ENCODE peak calls at places on chromosomes 12 and 14, in six cellular contexts. R is heart left ventricle, W is transverse colon, V is HepG2, K is ovary, I is esophagus muscularis mucosa. C is an unnamed sample.

GRCh38 chr14:53715390-53715730 is 241.3 kb downstream of the BMP4 start:
- DNase-seq in R (no peak), W (no peak), V (peak), K (no peak), I (no peak), C (no peak)

GRCh38 chr14:40216976-40217375 is 784.7 kb upstream of the FBXO33 start:
- DNase-seq in R (no peak), W (no peak), V (no peak), K (no peak), I (no peak), C (no peak)

GRCh38 chr14:51828017-51828797 is 32.2 kb upstream of the GNG2 start:
- DNase-seq in R (no peak), W (peak), V (no peak), K (no peak), I (peak), C (no peak)

GRCh38 chr12:91529829-91530228 is 347.2 kb upstream of the DCN start:
- DNase-seq in R (no peak), W (no peak), V (no peak), K (no peak), I (no peak), C (no peak)

GRCh38 chr12:122166422-122167327 is 7.3 kb downstream of the IL31 start:
- DNase-seq in R (no peak), W (no peak), V (no peak), K (no peak), I (no peak), C (no peak)

GRCh38 chr12:98741229-98741614 is 96.1 kb downstream of the APAF1 start:
- DNase-seq in R (no peak), W (no peak), V (no peak), K (no peak), I (peak), C (no peak)

GRCh38 chr14:36944307-36945010 is 227.9 kb downstream of the SLC25A21 start:
- DNase-seq in R (no peak), W (no peak), V (no peak), K (no peak), I (no peak), C (no peak)

GRCh38 chr12:64840949-64841717 is 16.7 kb downstream of the TBC1D30 start:
- DNase-seq in R (no peak), W (peak), V (no peak), K (no peak), I (no peak), C (no peak)

GRCh38 chr14:73757876-73758391 is 43.8 kb upstream of the PNMA1 start:
- DNase-seq in R (no peak), W (no peak), V (no peak), K (no peak), I (no peak), C (no peak)

GRCh38 chr14:61176686-61177085 is 104.5 kb downstream of the TMEM30B start:
- DNase-seq in R (no peak), W (no peak), V (no peak), K (no peak), I (no peak), C (no peak)

GRCh38 chr12:32334384-32334783 is 65.0 kb upstream of the FGD4 start:
- DNase-seq in R (no peak), W (no peak), V (no peak), K (no peak), I (no peak), C (no peak)

GRCh38 chr14:47772652-47773051 is 97.2 kb upstream of the MDGA2 start:
- DNase-seq in R (no peak), W (no peak), V (no peak), K (no peak), I (no peak), C (no peak)

GRCh38 chr14:60331201-60332045 is 82.4 kb downstream of the PPM1A start:
- DNase-seq in R (peak), W (peak), V (peak), K (peak), I (no peak), C (no peak)

GRCh38 chr12:5187136-5187535 is 143.5 kb downstream of the KCNA5 start:
- DNase-seq in R (no peak), W (no peak), V (no peak), K (no peak), I (no peak), C (no peak)

GRCh38 chr12:65656904-65657351 is 167.4 kb upstream of the HMGA2 start:
- DNase-seq in R (no peak), W (no peak), V (no peak), K (no peak), I (no peak), C (no peak)

GRCh38 chr12:48084066-48084465 is 21.8 kb downstream of the SENP1 start:
- DNase-seq in R (no peak), W (no peak), V (no peak), K (no peak), I (no peak), C (no peak)

GRCh38 chr12:124828264-124829007 is 35.2 kb downstream of the SCARB1 start:
- DNase-seq in R (no peak), W (peak), V (peak), K (peak), I (no peak), C (no peak)

GRCh38 chr12:48786591-48787544 is 2.0 kb downstream of the ADCY6 start:
- DNase-seq in R (peak), W (no peak), V (no peak), K (peak), I (no peak), C (no peak)

GRCh38 chr14:96631621-96632362 is 129.6 kb downstream of the PAPOLA start:
- DNase-seq in R (no peak), W (peak), V (no peak), K (no peak), I (peak), C (no peak)

GRCh38 chr12:32309811-32310755 is 89.3 kb upstream of the FGD4 start:
- DNase-seq in R (no peak), W (no peak), V (no peak), K (no peak), I (no peak), C (no peak)

GRCh38 chr14:58638231-58639205 is 756 bp downstream of the DACT1 start:
- DNase-seq in R (peak), W (peak), V (no peak), K (peak), I (peak), C (no peak)

GRCh38 chr12:10098762-10099161 is at the start of gene CLEC1A:
- DNase-seq in R (peak), W (no peak), V (no peak), K (peak), I (no peak), C (no peak)

GRCh38 chr12:52403561-52403960 is 2.6 kb downstream of the KRT82 start:
- DNase-seq in R (no peak), W (no peak), V (no peak), K (no peak), I (no peak), C (no peak)

GRCh38 chr14:32028599-32028998 is 48.5 kb upstream of the ARHGAP5 start:
- DNase-seq in R (no peak), W (no peak), V (no peak), K (no peak), I (no peak), C (no peak)

GRCh38 chr12:124635316-124635715 is 67.9 kb upstream of the NCOR2 start:
- DNase-seq in R (no peak), W (no peak), V (no peak), K (no peak), I (no peak), C (no peak)

GRCh38 chr12:93016752-93017350 is 87.8 kb upstream of the EEA1 start:
- DNase-seq in R (no peak), W (no peak), V (peak), K (no peak), I (no peak), C (no peak)

GRCh38 chr12:20426191-20426590 is 57.9 kb downstream of the PDE3A start:
- DNase-seq in R (peak), W (no peak), V (no peak), K (no peak), I (no peak), C (no peak)

GRCh38 chr14:35932659-35933159 is 106.6 kb downstream of the BRMS1L start:
- DNase-seq in R (no peak), W (peak), V (no peak), K (no peak), I (no peak), C (no peak)

GRCh38 chr12:117574655-117575054 is 213.2 kb upstream of the NOS1 start:
- DNase-seq in R (no peak), W (no peak), V (no peak), K (no peak), I (no peak), C (no peak)

GRCh38 chr14:54935958-54936357 is 33.3 kb upstream of the GCH1 start:
- DNase-seq in R (no peak), W (no peak), V (peak), K (no peak), I (no peak), C (no peak)

GRCh38 chr12:91111366-91112321 is at the start of gene LUM:
- DNase-seq in R (peak), W (no peak), V (no peak), K (peak), I (no peak), C (no peak)

GRCh38 chr12:6369916-6370575 is 5.3 kb downstream of the SCNN1A start:
- DNase-seq in R (no peak), W (no peak), V (no peak), K (peak), I (no peak), C (no peak)

GRCh38 chr12:46131729-46132128 is 137.1 kb downstream of the SLC38A1 start:
- DNase-seq in R (no peak), W (no peak), V (no peak), K (no peak), I (no peak), C (no peak)

GRCh38 chr12:68163546-68164210 is 4.1 kb upstream of the IFNG start:
- DNase-seq in R (no peak), W (no peak), V (no peak), K (no peak), I (no peak), C (no peak)

GRCh38 chr12:1093166-1093751 is 102.2 kb downstream of the ERC1 start:
- DNase-seq in R (peak), W (no peak), V (peak), K (no peak), I (no peak), C (no peak)

GRCh38 chr14:90368946-90369721 is 27.7 kb upstream of the CALM1 start:
- DNase-seq in R (no peak), W (peak), V (peak), K (no peak), I (no peak), C (no peak)

GRCh38 chr12:56751712-56752598 is at the start of gene PRIM1:
- DNase-seq in R (peak), W (peak), V (peak), K (peak), I (peak), C (no peak)
- TF ChIP-seq POLR2A in R (peak), W (peak), V (peak), K (no peak), I (no peak), C (no peak)

GRCh38 chr12:131773582-131774221 is 54.5 kb upstream of the MMP17 start:
- DNase-seq in R (no peak), W (peak), V (no peak), K (peak), I (no peak), C (no peak)
- TF ChIP-seq POLR2A in R (no peak), W (no peak), V (no peak), K (no peak), I (no peak), C (no peak)

GRCh38 chr14:100369019-100369418 is 45.9 kb downstream of the SLC25A47 start:
- DNase-seq in R (no peak), W (no peak), V (no peak), K (no peak), I (no peak), C (no peak)
- TF ChIP-seq POLR2A in R (no peak), W (no peak), V (no peak), K (no peak), I (no peak), C (no peak)

GRCh38 chr12:109880049-109880931 is at the start of gene GLTP:
- DNase-seq in R (peak), W (peak), V (peak), K (peak), I (no peak), C (no peak)
- TF ChIP-seq POLR2A in R (peak), W (peak), V (peak), K (peak), I (no peak), C (peak)

GRCh38 chr14:103514596-103515421 is 7.8 kb downstream of the CKB start:
- DNase-seq in R (no peak), W (no peak), V (no peak), K (peak), I (no peak), C (no peak)
- TF ChIP-seq POLR2A in R (no peak), W (no peak), V (no peak), K (no peak), I (no peak), C (no peak)

GRCh38 chr14:67358914-67359313 is 690 bp downstream of the ATP6V1D start:
- DNase-seq in R (no peak), W (no peak), V (no peak), K (no peak), I (no peak), C (no peak)

GRCh38 chr14:67359775-67360468 is at the start of the genes ATP6V1D and EIF2S1:
- DNase-seq in R (peak), W (peak), V (peak), K (peak), I (peak), C (peak)

GRCh38 chr14:67359319-67359774 is 257 bp downstream of the ATP6V1D start:
- DNase-seq in R (peak), W (peak), V (peak), K (no peak), I (no peak), C (no peak)

GRCh38 chr14:67357583-67358354 is 1.8 kb downstream of the ATP6V1D start:
- DNase-seq in R (no peak), W (no peak), V (no peak), K (no peak), I (no peak), C (no peak)

DNA sequence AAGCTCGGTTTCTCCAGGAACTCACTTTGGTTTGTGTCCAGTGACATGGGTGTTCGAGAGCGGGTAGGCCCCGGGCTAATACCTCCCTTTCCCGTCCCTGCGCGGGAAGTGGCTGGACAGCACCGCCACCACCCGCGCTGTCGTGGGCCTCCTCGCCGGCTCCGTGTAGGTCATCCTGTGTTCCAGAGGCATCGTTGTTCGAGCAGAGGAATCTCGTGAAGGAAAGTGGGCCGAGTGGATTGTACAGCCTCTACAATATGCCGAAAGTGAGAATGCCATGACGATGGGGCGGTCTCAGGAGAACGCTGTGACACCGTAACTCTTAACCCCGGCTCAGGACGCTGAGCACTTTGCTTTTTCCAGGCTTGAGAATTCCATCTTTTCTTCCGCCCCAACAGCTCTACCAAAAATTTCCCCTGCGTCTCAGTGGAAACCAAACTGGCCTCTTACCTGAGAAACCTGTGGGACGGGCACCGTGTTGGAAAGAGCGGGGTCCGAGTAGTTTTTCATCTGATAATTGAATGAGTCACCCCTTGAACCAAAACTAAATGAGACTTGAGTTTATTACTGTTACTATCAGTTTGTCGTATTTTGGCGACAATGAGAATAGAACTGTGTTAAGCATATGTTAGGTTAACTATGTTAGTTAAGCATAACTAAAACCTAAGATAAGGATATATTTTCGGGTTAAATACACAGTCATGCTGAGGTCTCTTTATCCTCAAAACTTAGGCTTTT is 510 bp downstream of the EIF2S1 start:
- DNase-seq in R (no peak), W (no peak), V (peak), K (no peak), I (no peak), C (no peak)
- TF ChIP-seq POLR2A in R (no peak), W (no peak), V (no peak), K (no peak), I (no peak), C (no peak)

GRCh38 chr14:75660630-75661498 is at the start of the genes ERG28 and TTLL5:
- DNase-seq in R (peak), W (peak), V (peak), K (peak), I (peak), C (peak)
- TF ChIP-seq POLR2A in R (peak), W (peak), V (peak), K (peak), I (no peak), C (no peak)